ENCODE peak calls at places on chromosomes 12 and 14, in nine cellular contexts. Y is mucosa of gallbladder; L is stimulated activated CD8-positive, alpha-beta memory T cell treated with anti-CD3 and anti-CD28 coated beads, Interleukin-4, amount 100 ng/mL, for 24 hours; C is heart left ventricle; O is GM20000; K is T1000; E is A172; J is SK-N-DZ; G is effector CD4-positive, alpha-beta T cell. Z is an unnamed sample.

GRCh38 chr12:50058743-50059312 is 1.4 kb downstream of the ASIC1 start:
- DNase-seq in Y (no peak), L (no peak), C (no peak), O (no peak), K (no peak), E (no peak), J (no peak), G (no peak), Z (no peak)

GRCh38 chr12:51721281-51721940 is 127.1 kb downstream of the FIGNL2 start:
- DNase-seq in Y (peak), L (peak), C (peak), O (no peak), K (no peak), E (no peak), J (no peak), G (peak), Z (peak)

GRCh38 chr12:64796205-64796845 is 28.1 kb upstream of the TBC1D30 start:
- DNase-seq in Y (peak), L (no peak), C (peak), O (peak), K (peak), E (peak), J (peak), G (peak), Z (peak)

GRCh38 chr12:41979574-41979973 is 165.1 kb downstream of the GXYLT1 start:
- DNase-seq in Y (no peak), L (no peak), C (no peak), O (no peak), K (no peak), E (no peak), J (peak), G (no peak), Z (no peak)

GRCh38 chr12:94929780-94930179 is 73.7 kb downstream of the NDUFA12 start:
- DNase-seq in Y (no peak), L (no peak), C (no peak), O (no peak), K (no peak), E (no peak), J (no peak), G (no peak), Z (no peak)

GRCh38 chr14:100526057-100526456 is 61.2 kb downstream of the BEGAIN start:
- DNase-seq in Y (no peak), L (no peak), C (no peak), O (no peak), K (no peak), E (no peak), J (no peak), G (no peak), Z (no peak)

GRCh38 chr12:83767723-83768122 is 1081.0 kb downstream of the TMTC2 start:
- DNase-seq in Y (no peak), L (no peak), C (no peak), O (no peak), K (no peak), E (no peak), J (no peak), G (no peak), Z (no peak)

GRCh38 chr12:124563401-124563800 is 4.0 kb downstream of the NCOR2 start:
- DNase-seq in Y (no peak), L (no peak), C (no peak), O (no peak), K (no peak), E (no peak), J (no peak), G (no peak), Z (no peak)

GRCh38 chr14:37202812-37203211 is 5.1 kb downstream of the MIPOL1 start:
- DNase-seq in Y (no peak), L (no peak), C (no peak), O (no peak), K (no peak), E (no peak), J (no peak), G (no peak), Z (no peak)